ENCODE peak calls at places on chromosome 16, in six cellular contexts. One of them, this sample, is unnamed.

GRCh38 chr16:85002643-85003042 is 8.7 kb downstream of the ZDHHC7 start:
- DNase-seq in NCI-H1417: no peak
- DNase-seq in occipital lobe: no peak
- DNase-seq in RWPE1: no peak
- DNase-seq in activated CD4-positive, alpha-beta memory T cell treated with anti-CD3 and anti-CD28 coated beads for 36 hours: no peak
- DNase-seq in HS-5: no peak
- DNase-seq in this sample: no peak

GRCh38 chr16:49543315-49543946 is 169.8 kb downstream of the C16orf78 start:
- DNase-seq in occipital lobe: no peak
- DNase-seq in RWPE1: no peak
- DNase-seq in HS-5: no peak
- DNase-seq in activated CD4-positive, alpha-beta memory T cell treated with anti-CD3 and anti-CD28 coated beads for 36 hours: no peak
- DNase-seq in NCI-H1417: no peak
- DNase-seq in this sample: no peak

GRCh38 chr16:13936596-13937081 is 16.7 kb downstream of the ERCC4 start:
- DNase-seq in RWPE1: peak
- DNase-seq in occipital lobe: no peak
- DNase-seq in NCI-H1417: no peak
- DNase-seq in activated CD4-positive, alpha-beta memory T cell treated with anti-CD3 and anti-CD28 coated beads for 36 hours: no peak
- DNase-seq in HS-5: no peak
- DNase-seq in this sample: no peak

GRCh38 chr16:55453909-55454308 is 25.1 kb upstream of the MMP2 start:
- DNase-seq in NCI-H1417: no peak
- DNase-seq in HS-5: no peak
- DNase-seq in occipital lobe: no peak
- DNase-seq in activated CD4-positive, alpha-beta memory T cell treated with anti-CD3 and anti-CD28 coated beads for 36 hours: no peak
- DNase-seq in RWPE1: no peak
- DNase-seq in this sample: no peak

GRCh38 chr16:53090591-53091507 is 36.1 kb downstream of the CHD9 start:
- DNase-seq in RWPE1: peak
- DNase-seq in NCI-H1417: no peak
- DNase-seq in HS-5: no peak
- DNase-seq in activated CD4-positive, alpha-beta memory T cell treated with anti-CD3 and anti-CD28 coated beads for 36 hours: peak
- DNase-seq in occipital lobe: peak
- DNase-seq in this sample: no peak

GRCh38 chr16:11464241-11464640 is 119.0 kb downstream of the RMI2 start:
- DNase-seq in HS-5: no peak
- DNase-seq in NCI-H1417: no peak
- DNase-seq in activated CD4-positive, alpha-beta memory T cell treated with anti-CD3 and anti-CD28 coated beads for 36 hours: no peak
- DNase-seq in RWPE1: no peak
- DNase-seq in occipital lobe: no peak
- DNase-seq in this sample: no peak

GRCh38 chr16:57514371-57514770 is 22.0 kb downstream of the CCDC102A start:
- DNase-seq in RWPE1: no peak
- DNase-seq in occipital lobe: no peak
- DNase-seq in activated CD4-positive, alpha-beta memory T cell treated with anti-CD3 and anti-CD28 coated beads for 36 hours: no peak
- DNase-seq in NCI-H1417: no peak
- DNase-seq in HS-5: no peak
- DNase-seq in this sample: no peak

GRCh38 chr16:84501077-84501735 is 3.3 kb downstream of the MEAK7 start:
- DNase-seq in RWPE1: peak
- DNase-seq in NCI-H1417: no peak
- DNase-seq in HS-5: peak
- DNase-seq in activated CD4-positive, alpha-beta memory T cell treated with anti-CD3 and anti-CD28 coated beads for 36 hours: no peak
- DNase-seq in occipital lobe: no peak
- DNase-seq in this sample: no peak

GRCh38 chr16:10620120-10620519 is 39.7 kb upstream of the EMP2 start:
- DNase-seq in RWPE1: no peak
- DNase-seq in activated CD4-positive, alpha-beta memory T cell treated with anti-CD3 and anti-CD28 coated beads for 36 hours: no peak
- DNase-seq in HS-5: no peak
- DNase-seq in NCI-H1417: no peak
- DNase-seq in occipital lobe: no peak
- DNase-seq in this sample: no peak

GRCh38 chr16:62021295-62021694 is 14.9 kb downstream of the CDH8 start:
- DNase-seq in occipital lobe: no peak
- DNase-seq in HS-5: no peak
- DNase-seq in NCI-H1417: no peak
- DNase-seq in RWPE1: no peak
- DNase-seq in activated CD4-positive, alpha-beta memory T cell treated with anti-CD3 and anti-CD28 coated beads for 36 hours: no peak
- DNase-seq in this sample: no peak

GRCh38 chr16:25151996-25152395 is 40.5 kb downstream of the LCMT1 start:
- DNase-seq in HS-5: peak
- DNase-seq in RWPE1: no peak
- DNase-seq in NCI-H1417: no peak
- DNase-seq in activated CD4-positive, alpha-beta memory T cell treated with anti-CD3 and anti-CD28 coated beads for 36 hours: no peak
- DNase-seq in occipital lobe: no peak
- DNase-seq in this sample: no peak

GRCh38 chr16:85005278-85006069 is 5.9 kb downstream of the ZDHHC7 start:
- DNase-seq in RWPE1: peak
- DNase-seq in activated CD4-positive, alpha-beta memory T cell treated with anti-CD3 and anti-CD28 coated beads for 36 hours: no peak
- DNase-seq in NCI-H1417: no peak
- DNase-seq in HS-5: no peak
- DNase-seq in occipital lobe: no peak
- DNase-seq in this sample: no peak

GRCh38 chr16:48597563-48598392 is 12.2 kb downstream of the N4BP1 start:
- DNase-seq in activated CD4-positive, alpha-beta memory T cell treated with anti-CD3 and anti-CD28 coated beads for 36 hours: no peak
- DNase-seq in RWPE1: no peak
- DNase-seq in occipital lobe: no peak
- DNase-seq in NCI-H1417: no peak
- DNase-seq in HS-5: no peak
- DNase-seq in this sample: no peak

GRCh38 chr16:19926449-19927390 is 42.1 kb upstream of the GPRC5B start:
- DNase-seq in occipital lobe: no peak
- DNase-seq in HS-5: no peak
- DNase-seq in NCI-H1417: no peak
- DNase-seq in activated CD4-positive, alpha-beta memory T cell treated with anti-CD3 and anti-CD28 coated beads for 36 hours: no peak
- DNase-seq in RWPE1: peak
- DNase-seq in this sample: no peak

GRCh38 chr16:13171313-13171712 is 269.9 kb downstream of the SHISA9 start:
- DNase-seq in RWPE1: no peak
- DNase-seq in NCI-H1417: no peak
- DNase-seq in HS-5: no peak
- DNase-seq in activated CD4-positive, alpha-beta memory T cell treated with anti-CD3 and anti-CD28 coated beads for 36 hours: no peak
- DNase-seq in occipital lobe: no peak
- DNase-seq in this sample: no peak

GRCh38 chr16:11395008-11395948 is 50.0 kb downstream of the RMI2 start:
- DNase-seq in occipital lobe: no peak
- DNase-seq in activated CD4-positive, alpha-beta memory T cell treated with anti-CD3 and anti-CD28 coated beads for 36 hours: no peak
- DNase-seq in HS-5: no peak
- DNase-seq in RWPE1: no peak
- DNase-seq in NCI-H1417: no peak
- DNase-seq in this sample: no peak

This sample was measured in endothelial cell.